ENCODE peak calls at places on chromosomes 5 and 9, in seven cellular contexts. B is vagina, W is HFFc6, C is pancreas, A is GM13976, Y is WTC11, T is neural crest cell. J is an unnamed sample.

GRCh38 chr9:110440161-110440560 is 102.5 kb upstream of the TXNDC8 start:
- DNase-seq in A (no peak), W (peak), B (no peak), Y (no peak), T (no peak), C (no peak), J (no peak)

GRCh38 chr9:127763918-127764384 is 14.5 kb downstream of the SH2D3C start:
- DNase-seq in T (no peak), Y (peak), A (peak), W (no peak), C (no peak), B (no peak), J (peak)

GRCh38 chr5:67188274-67188857 is 8.2 kb downstream of the CD180 start:
- DNase-seq in Y (no peak), T (no peak), C (no peak), W (no peak), B (peak), A (no peak), J (no peak)

GRCh38 chr9:93900436-93900819 is 54.7 kb downstream of the BARX1 start:
- DNase-seq in Y (peak), W (no peak), B (no peak), A (no peak), C (no peak), T (no peak), J (no peak)

GRCh38 chr5:139650031-139650688 is 2.0 kb downstream of the CXXC5 start:
- DNase-seq in A (no peak), B (no peak), Y (peak), W (no peak), C (peak), T (peak), J (peak)

GRCh38 chr5:51376504-51376903 is 6.7 kb upstream of the ISL1 start:
- DNase-seq in T (no peak), A (no peak), Y (no peak), W (no peak), B (no peak), C (no peak), J (peak)

GRCh38 chr5:73437126-73438047 is 11.2 kb downstream of the FOXD1 start:
- DNase-seq in Y (peak), B (no peak), C (peak), T (peak), A (peak), W (peak), J (peak)

GRCh38 chr5:76604838-76605237 is 18.4 kb downstream of the F2RL2 start:
- DNase-seq in Y (no peak), C (no peak), T (no peak), A (no peak), W (no peak), B (no peak), J (no peak)

GRCh38 chr5:171695804-171696203 is 89.8 kb upstream of the SMIM23 start:
- DNase-seq in A (no peak), Y (no peak), C (no peak), T (no peak), W (no peak), B (no peak), J (no peak)

GRCh38 chr5:71903826-71904225 is 184.8 kb downstream of the CARTPT start:
- DNase-seq in C (no peak), Y (no peak), T (no peak), B (no peak), W (no peak), A (no peak), J (no peak)

DNA sequence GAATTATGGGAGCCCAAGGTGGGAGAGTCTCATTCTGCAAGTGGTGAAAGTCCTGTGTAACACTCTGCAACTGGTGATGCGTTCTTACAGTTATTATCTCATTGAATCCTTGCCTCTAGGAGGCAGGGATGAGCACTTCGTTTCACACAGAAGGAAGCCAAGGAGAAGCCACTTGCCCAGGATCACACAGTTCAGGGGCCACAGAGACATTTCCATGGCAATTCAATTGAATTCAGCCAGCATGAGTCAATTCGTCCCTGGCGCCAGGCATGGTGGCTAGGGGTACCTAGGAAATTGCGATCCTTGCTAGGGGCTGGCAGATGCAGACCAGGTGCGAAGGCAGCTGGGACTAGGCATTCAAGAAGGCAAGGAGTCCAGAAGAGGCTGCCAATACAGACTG is 26.2 kb downstream of the LHX2 start:
- DNase-seq in W (no peak), B (no peak), A (no peak), C (no peak), Y (no peak), T (no peak), J (no peak)
- TF ChIP-seq CTCF in W (no peak), B (no peak), A (no peak), C (no peak), Y (no peak), T (no peak), J (no peak)

DNA sequence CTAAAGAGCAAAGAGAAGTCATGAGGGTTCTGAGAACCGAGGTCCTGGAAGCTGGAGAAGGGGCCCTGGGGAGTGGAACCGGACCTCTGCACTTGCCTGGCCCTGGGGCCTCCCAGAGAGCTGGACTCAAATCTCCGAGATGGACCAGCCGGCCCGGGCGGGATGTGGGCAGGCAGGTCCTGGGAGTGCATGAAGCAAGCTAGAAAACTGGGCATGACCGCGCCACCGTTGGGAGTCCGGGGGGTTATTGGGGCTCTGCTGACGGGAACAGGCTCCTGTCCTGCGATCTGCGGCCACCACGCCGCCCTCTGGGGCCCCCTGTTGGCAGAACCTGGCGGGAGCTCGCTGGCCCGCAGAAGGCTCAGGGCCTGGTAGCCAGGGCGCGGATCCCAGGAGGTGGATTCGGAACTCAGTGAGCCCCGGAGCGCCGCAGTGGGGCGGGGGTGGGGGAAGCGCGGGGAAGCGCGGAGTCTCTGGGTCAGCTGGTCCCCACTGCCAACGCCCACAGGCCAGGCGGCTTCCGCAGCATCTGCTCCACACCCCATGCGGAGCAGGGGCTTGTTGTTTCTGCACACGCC is 150.6 kb downstream of the ERCC6L2 start:
- DNase-seq in A (peak), Y (peak), W (no peak), C (peak), T (peak), B (no peak), J (peak)
- TF ChIP-seq CTCF in A (peak), Y (peak), W (peak), C (no peak), T (peak), B (no peak), J (peak)

GRCh38 chr9:30065888-30066287 is 2318.6 kb upstream of the ACO1 start:
- DNase-seq in A (no peak), Y (no peak), C (no peak), W (peak), T (no peak), B (no peak), J (no peak)
- TF ChIP-seq CTCF in A (no peak), Y (no peak), C (no peak), W (peak), T (peak), B (no peak), J (no peak)

GRCh38 chr5:56639491-56639890 is 175.9 kb upstream of the MAP3K1 start:
- DNase-seq in A (no peak), Y (no peak), B (no peak), C (no peak), W (no peak), T (no peak), J (no peak)
- TF ChIP-seq CTCF in A (no peak), Y (no peak), B (no peak), C (no peak), W (no peak), T (no peak), J (no peak)

J was measured in glutamatergic neuron.